ENCODE peak calls at places on chromosome 6, in nine cellular contexts. M is ovary; Q is cardiac muscle cell; O is memory B cell; L is GM12865; S is stimulated activated CD8-positive, alpha-beta memory T cell treated with anti-CD3 and anti-CD28 coated beads, Interleukin-7, amount 100 ng/mL, for 48 hours; B is aorta; K is GM04504; N is adrenal gland. C is an unnamed sample.
A peak's percentile ranks its signal among the peaks of the same experiment; 100 is the strongest.

GRCh38 chr6:22636450-22636849 is 67.1 kb downstream of the HDGFL1 start:
- DNase-seq in M (no peak), Q (no peak), O (no peak), L (no peak), S (no peak), B (no peak), K (no peak), N (no peak), C (no peak)

GRCh38 chr6:132768051-132768517 is 10.4 kb upstream of the VNN2 start:
- DNase-seq in M (no peak), Q (peak; percentile 59), O (peak; percentile 25), L (peak; percentile 72), S (no peak), B (no peak), K (no peak), N (peak; percentile 34), C (no peak)

GRCh38 chr6:90997076-90997475 is 410.2 kb upstream of the MAP3K7 start:
- DNase-seq in M (no peak), Q (no peak), O (no peak), L (no peak), S (no peak), B (no peak), K (no peak), N (no peak), C (no peak)

GRCh38 chr6:111427341-111428116 is 55.5 kb downstream of the REV3L start:
- DNase-seq in M (no peak), Q (no peak), O (no peak), L (peak; percentile 77), S (no peak), B (no peak), K (peak; percentile 83), N (peak; percentile 32), C (no peak)

GRCh38 chr6:106783631-106784566 is 154.5 kb downstream of the QRSL1 start:
- DNase-seq in M (no peak), Q (no peak), O (no peak), L (no peak), S (no peak), B (no peak), K (no peak), N (no peak), C (no peak)

GRCh38 chr6:107196143-107196542 is 80.8 kb upstream of the BEND3 start:
- DNase-seq in M (no peak), Q (no peak), O (no peak), L (no peak), S (no peak), B (no peak), K (no peak), N (no peak), C (no peak)

GRCh38 chr6:45021652-45022051 is 306.5 kb upstream of the RUNX2 start:
- DNase-seq in M (no peak), Q (no peak), O (no peak), L (no peak), S (no peak), B (no peak), K (no peak), N (no peak), C (no peak)

GRCh38 chr6:74780831-74781230 is 425.0 kb downstream of the COL12A1 start:
- DNase-seq in M (peak; percentile 21), Q (no peak), O (no peak), L (no peak), S (no peak), B (no peak), K (no peak), N (no peak), C (no peak)

GRCh38 chr6:170108890-170109587 is 181.8 kb downstream of the DLL1 start:
- DNase-seq in M (no peak), Q (no peak), O (no peak), L (no peak), S (no peak), B (peak; percentile 64), K (no peak), N (no peak), C (no peak)

GRCh38 chr6:137900815-137901214 is 33.8 kb downstream of the TNFAIP3 start:
- DNase-seq in M (no peak), Q (no peak), O (no peak), L (no peak), S (no peak), B (no peak), K (no peak), N (no peak), C (no peak)

GRCh38 chr6:27865952-27866369 is 46.2 kb downstream of the OR2B2 start:
- DNase-seq in M (no peak), Q (peak; percentile 29), O (no peak), L (peak; percentile 90), S (no peak), B (no peak), K (no peak), N (no peak), C (no peak)

GRCh38 chr6:15183979-15184378 is 61.9 kb upstream of the JARID2 start:
- DNase-seq in M (no peak), Q (no peak), O (no peak), L (no peak), S (no peak), B (no peak), K (no peak), N (no peak), C (no peak)

GRCh38 chr6:24274441-24275083 is 83.3 kb downstream of the DCDC2 start:
- DNase-seq in M (no peak), Q (peak; percentile 48), O (no peak), L (no peak), S (no peak), B (no peak), K (no peak), N (no peak), C (no peak)

GRCh38 chr6:146666909-146667308 is 68.1 kb downstream of the ADGB start:
- DNase-seq in M (no peak), Q (no peak), O (no peak), L (no peak), S (no peak), B (no peak), K (no peak), N (no peak), C (no peak)

GRCh38 chr6:12748411-12748810 is 31.8 kb downstream of the PHACTR1 start:
- DNase-seq in M (no peak), Q (no peak), O (no peak), L (no peak), S (no peak), B (no peak), K (no peak), N (no peak), C (no peak)

GRCh38 chr6:34036357-34037069 is 109.4 kb downstream of the GRM4 start:
- DNase-seq in M (no peak), Q (no peak), O (no peak), L (peak; percentile 83), S (no peak), B (no peak), K (no peak), N (no peak), C (peak; percentile 46)

GRCh38 chr6:126873351-126873750 is 245.1 kb upstream of the RSPO3 start:
- DNase-seq in M (no peak), Q (no peak), O (no peak), L (no peak), S (no peak), B (no peak), K (no peak), N (no peak), C (no peak)

GRCh38 chr6:113049190-113049589 is 702.1 kb downstream of the RFPL4B start:
- DNase-seq in M (no peak), Q (no peak), O (no peak), L (no peak), S (no peak), B (no peak), K (no peak), N (no peak), C (no peak)

GRCh38 chr6:129314575-129314974 is 395.4 kb downstream of the ARHGAP18 start:
- DNase-seq in M (no peak), Q (no peak), O (no peak), L (no peak), S (no peak), B (no peak), K (no peak), N (no peak), C (no peak)

C was measured in GM12892.